ENCODE peak calls at places on chromosomes 5 and 9, in seven cellular contexts. One of them, this sample, is unnamed.

GRCh38 chr5:172508471-172509404 is 54.4 kb upstream of the SH3PXD2B start:
- DNase-seq in iPS-NIHi11: no peak
- DNase-seq in activated T-cell treated with anti-CD3 and anti-CD28 coated beads, Interleukin-2, amount 50 U/mL, for 48 hours: no peak
- DNase-seq in NCI-H1436: no peak
- DNase-seq in fibroblast of mammary gland: no peak
- DNase-seq in choroid plexus epithelial cell: no peak
- DNase-seq in NCI-H1417: no peak
- DNase-seq in this sample: no peak

GRCh38 chr5:138282918-138283742 is 8.7 kb upstream of the GFRA3 start:
- DNase-seq in iPS-NIHi11: peak; percentile 69
- DNase-seq in activated T-cell treated with anti-CD3 and anti-CD28 coated beads, Interleukin-2, amount 50 U/mL, for 48 hours: peak; percentile 26
- DNase-seq in NCI-H1436: no peak
- DNase-seq in fibroblast of mammary gland: peak; percentile 60
- DNase-seq in choroid plexus epithelial cell: peak; percentile 87
- DNase-seq in NCI-H1417: no peak
- DNase-seq in this sample: peak; percentile 44

GRCh38 chr5:42951169-42951846 is 88.8 kb downstream of the ANXA2R start:
- DNase-seq in iPS-NIHi11: no peak
- DNase-seq in activated T-cell treated with anti-CD3 and anti-CD28 coated beads, Interleukin-2, amount 50 U/mL, for 48 hours: peak; percentile 84
- DNase-seq in NCI-H1436: no peak
- DNase-seq in fibroblast of mammary gland: peak; percentile 44
- DNase-seq in choroid plexus epithelial cell: peak; percentile 47
- DNase-seq in NCI-H1417: peak; percentile 92
- DNase-seq in this sample: peak; percentile 62

GRCh38 chr5:74054139-74054538 is 428.1 kb downstream of the ARHGEF28 start:
- DNase-seq in iPS-NIHi11: no peak
- DNase-seq in activated T-cell treated with anti-CD3 and anti-CD28 coated beads, Interleukin-2, amount 50 U/mL, for 48 hours: no peak
- DNase-seq in NCI-H1436: peak; percentile 15
- DNase-seq in fibroblast of mammary gland: no peak
- DNase-seq in choroid plexus epithelial cell: no peak
- DNase-seq in NCI-H1417: no peak
- DNase-seq in this sample: peak; percentile 85

GRCh38 chr5:111747336-111747735 is 9.7 kb downstream of the NREP start:
- DNase-seq in iPS-NIHi11: no peak
- DNase-seq in activated T-cell treated with anti-CD3 and anti-CD28 coated beads, Interleukin-2, amount 50 U/mL, for 48 hours: no peak
- DNase-seq in NCI-H1436: no peak
- DNase-seq in fibroblast of mammary gland: peak; percentile 76
- DNase-seq in choroid plexus epithelial cell: no peak
- DNase-seq in NCI-H1417: no peak
- DNase-seq in this sample: no peak

GRCh38 chr9:82161876-82162275 is 173.3 kb downstream of the SPATA31D1 start:
- DNase-seq in iPS-NIHi11: no peak
- DNase-seq in activated T-cell treated with anti-CD3 and anti-CD28 coated beads, Interleukin-2, amount 50 U/mL, for 48 hours: no peak
- DNase-seq in NCI-H1436: no peak
- DNase-seq in fibroblast of mammary gland: no peak
- DNase-seq in choroid plexus epithelial cell: no peak
- DNase-seq in NCI-H1417: no peak
- DNase-seq in this sample: no peak

GRCh38 chr5:144273232-144274027 is 102.8 kb downstream of the KCTD16 start:
- DNase-seq in iPS-NIHi11: no peak
- DNase-seq in activated T-cell treated with anti-CD3 and anti-CD28 coated beads, Interleukin-2, amount 50 U/mL, for 48 hours: no peak
- DNase-seq in NCI-H1436: no peak
- DNase-seq in fibroblast of mammary gland: peak; percentile 2
- DNase-seq in choroid plexus epithelial cell: no peak
- DNase-seq in NCI-H1417: no peak
- DNase-seq in this sample: no peak

GRCh38 chr5:83844320-83845068 is 123.8 kb upstream of the HAPLN1 start:
- DNase-seq in iPS-NIHi11: peak; percentile 13
- DNase-seq in activated T-cell treated with anti-CD3 and anti-CD28 coated beads, Interleukin-2, amount 50 U/mL, for 48 hours: peak; percentile 16
- DNase-seq in NCI-H1436: no peak
- DNase-seq in fibroblast of mammary gland: peak; percentile 65
- DNase-seq in choroid plexus epithelial cell: peak; percentile 98
- DNase-seq in NCI-H1417: no peak
- DNase-seq in this sample: no peak

GRCh38 chr5:59588922-59589321 is 304.6 kb downstream of the PDE4D start:
- DNase-seq in iPS-NIHi11: no peak
- DNase-seq in activated T-cell treated with anti-CD3 and anti-CD28 coated beads, Interleukin-2, amount 50 U/mL, for 48 hours: no peak
- DNase-seq in NCI-H1436: no peak
- DNase-seq in fibroblast of mammary gland: peak; percentile 57
- DNase-seq in choroid plexus epithelial cell: peak; percentile 72
- DNase-seq in NCI-H1417: no peak
- DNase-seq in this sample: no peak

GRCh38 chr5:37777472-37778135 is 62.2 kb downstream of the GDNF start:
- DNase-seq in iPS-NIHi11: no peak
- DNase-seq in activated T-cell treated with anti-CD3 and anti-CD28 coated beads, Interleukin-2, amount 50 U/mL, for 48 hours: no peak
- DNase-seq in NCI-H1436: no peak
- DNase-seq in fibroblast of mammary gland: no peak
- DNase-seq in choroid plexus epithelial cell: no peak
- DNase-seq in NCI-H1417: no peak
- DNase-seq in this sample: no peak

GRCh38 chr9:126375386-126375785 is 48.8 kb downstream of the MVB12B start:
- DNase-seq in iPS-NIHi11: no peak
- DNase-seq in activated T-cell treated with anti-CD3 and anti-CD28 coated beads, Interleukin-2, amount 50 U/mL, for 48 hours: no peak
- DNase-seq in NCI-H1436: no peak
- DNase-seq in fibroblast of mammary gland: peak; percentile 32
- DNase-seq in choroid plexus epithelial cell: peak; percentile 45
- DNase-seq in NCI-H1417: no peak
- DNase-seq in this sample: no peak

GRCh38 chr5:114346171-114346570 is 15.7 kb upstream of the KCNN2 start:
- DNase-seq in iPS-NIHi11: no peak
- DNase-seq in activated T-cell treated with anti-CD3 and anti-CD28 coated beads, Interleukin-2, amount 50 U/mL, for 48 hours: no peak
- DNase-seq in NCI-H1436: no peak
- DNase-seq in fibroblast of mammary gland: no peak
- DNase-seq in choroid plexus epithelial cell: no peak
- DNase-seq in NCI-H1417: no peak
- DNase-seq in this sample: no peak

GRCh38 chr5:123514615-123515355 is 2.8 kb downstream of the CSNK1G3 start:
- DNase-seq in iPS-NIHi11: no peak
- DNase-seq in activated T-cell treated with anti-CD3 and anti-CD28 coated beads, Interleukin-2, amount 50 U/mL, for 48 hours: no peak
- DNase-seq in NCI-H1436: no peak
- DNase-seq in fibroblast of mammary gland: no peak
- DNase-seq in choroid plexus epithelial cell: no peak
- DNase-seq in NCI-H1417: no peak
- DNase-seq in this sample: no peak

GRCh38 chr9:75909776-75910175 is 19.3 kb downstream of the PCSK5 start:
- DNase-seq in iPS-NIHi11: no peak
- DNase-seq in activated T-cell treated with anti-CD3 and anti-CD28 coated beads, Interleukin-2, amount 50 U/mL, for 48 hours: no peak
- DNase-seq in NCI-H1436: no peak
- DNase-seq in fibroblast of mammary gland: peak; percentile 31
- DNase-seq in choroid plexus epithelial cell: no peak
- DNase-seq in NCI-H1417: no peak
- DNase-seq in this sample: no peak

GRCh38 chr5:58714046-58714445 is 131.2 kb downstream of the RAB3C start:
- DNase-seq in iPS-NIHi11: no peak
- DNase-seq in activated T-cell treated with anti-CD3 and anti-CD28 coated beads, Interleukin-2, amount 50 U/mL, for 48 hours: no peak
- DNase-seq in NCI-H1436: no peak
- DNase-seq in fibroblast of mammary gland: no peak
- DNase-seq in choroid plexus epithelial cell: no peak
- DNase-seq in NCI-H1417: no peak
- DNase-seq in this sample: no peak

GRCh38 chr5:59428391-59428790 is 465.1 kb downstream of the PDE4D start:
- DNase-seq in iPS-NIHi11: no peak
- DNase-seq in activated T-cell treated with anti-CD3 and anti-CD28 coated beads, Interleukin-2, amount 50 U/mL, for 48 hours: no peak
- DNase-seq in NCI-H1436: no peak
- DNase-seq in fibroblast of mammary gland: no peak
- DNase-seq in choroid plexus epithelial cell: peak; percentile 19
- DNase-seq in NCI-H1417: no peak
- DNase-seq in this sample: no peak

GRCh38 chr5:73985145-73985544 is 359.1 kb downstream of the ARHGEF28 start:
- DNase-seq in iPS-NIHi11: no peak
- DNase-seq in activated T-cell treated with anti-CD3 and anti-CD28 coated beads, Interleukin-2, amount 50 U/mL, for 48 hours: no peak
- DNase-seq in NCI-H1436: no peak
- DNase-seq in fibroblast of mammary gland: peak; percentile 41
- DNase-seq in choroid plexus epithelial cell: peak; percentile 71
- DNase-seq in NCI-H1417: peak; percentile 15
- DNase-seq in this sample: peak; percentile 4

GRCh38 chr5:117954341-117954740 is 1034.0 kb downstream of the DTWD2 start:
- DNase-seq in iPS-NIHi11: no peak
- DNase-seq in activated T-cell treated with anti-CD3 and anti-CD28 coated beads, Interleukin-2, amount 50 U/mL, for 48 hours: no peak
- DNase-seq in NCI-H1436: no peak
- DNase-seq in fibroblast of mammary gland: no peak
- DNase-seq in choroid plexus epithelial cell: no peak
- DNase-seq in NCI-H1417: no peak
- DNase-seq in this sample: no peak

GRCh38 chr9:131258186-131258585 is 18.1 kb downstream of the FAM78A start:
- DNase-seq in iPS-NIHi11: no peak
- DNase-seq in activated T-cell treated with anti-CD3 and anti-CD28 coated beads, Interleukin-2, amount 50 U/mL, for 48 hours: no peak
- DNase-seq in NCI-H1436: no peak
- DNase-seq in fibroblast of mammary gland: no peak
- DNase-seq in choroid plexus epithelial cell: no peak
- DNase-seq in NCI-H1417: no peak
- DNase-seq in this sample: no peak

GRCh38 chr9:28206280-28206679 is 633.0 kb upstream of the C9orf72 start:
- DNase-seq in iPS-NIHi11: no peak
- DNase-seq in activated T-cell treated with anti-CD3 and anti-CD28 coated beads, Interleukin-2, amount 50 U/mL, for 48 hours: no peak
- DNase-seq in NCI-H1436: no peak
- DNase-seq in fibroblast of mammary gland: no peak
- DNase-seq in choroid plexus epithelial cell: no peak
- DNase-seq in NCI-H1417: no peak
- DNase-seq in this sample: no peak

GRCh38 chr9:88706193-88707112 is 171.5 kb downstream of the NXNL2 start:
- DNase-seq in iPS-NIHi11: peak; percentile 45
- DNase-seq in activated T-cell treated with anti-CD3 and anti-CD28 coated beads, Interleukin-2, amount 50 U/mL, for 48 hours: no peak
- DNase-seq in NCI-H1436: no peak
- DNase-seq in fibroblast of mammary gland: no peak
- DNase-seq in choroid plexus epithelial cell: no peak
- DNase-seq in NCI-H1417: no peak
- DNase-seq in this sample: no peak

GRCh38 chr5:42620579-42621216 is 135.9 kb upstream of the CCDC152 start:
- DNase-seq in iPS-NIHi11: no peak
- DNase-seq in activated T-cell treated with anti-CD3 and anti-CD28 coated beads, Interleukin-2, amount 50 U/mL, for 48 hours: no peak
- DNase-seq in NCI-H1436: no peak
- DNase-seq in fibroblast of mammary gland: peak; percentile 32
- DNase-seq in choroid plexus epithelial cell: no peak
- DNase-seq in NCI-H1417: no peak
- DNase-seq in this sample: no peak

GRCh38 chr9:121954477-121955175 is 138.5 kb downstream of the TTLL11 start:
- DNase-seq in iPS-NIHi11: no peak
- DNase-seq in activated T-cell treated with anti-CD3 and anti-CD28 coated beads, Interleukin-2, amount 50 U/mL, for 48 hours: no peak
- DNase-seq in NCI-H1436: no peak
- DNase-seq in fibroblast of mammary gland: peak; percentile 87
- DNase-seq in choroid plexus epithelial cell: peak; percentile 94
- DNase-seq in NCI-H1417: no peak
- DNase-seq in this sample: no peak

GRCh38 chr5:16857635-16858034 is 78.5 kb downstream of the MYO10 start:
- DNase-seq in iPS-NIHi11: no peak
- DNase-seq in activated T-cell treated with anti-CD3 and anti-CD28 coated beads, Interleukin-2, amount 50 U/mL, for 48 hours: no peak
- DNase-seq in NCI-H1436: no peak
- DNase-seq in fibroblast of mammary gland: no peak
- DNase-seq in choroid plexus epithelial cell: no peak
- DNase-seq in NCI-H1417: peak; percentile 57
- DNase-seq in this sample: no peak

GRCh38 chr5:18745988-18746615 is 1111.8 kb downstream of the TAF11L14 start:
- DNase-seq in iPS-NIHi11: no peak
- DNase-seq in activated T-cell treated with anti-CD3 and anti-CD28 coated beads, Interleukin-2, amount 50 U/mL, for 48 hours: peak; percentile 59
- DNase-seq in NCI-H1436: peak; percentile 8
- DNase-seq in fibroblast of mammary gland: peak; percentile 27
- DNase-seq in choroid plexus epithelial cell: peak; percentile 4
- DNase-seq in NCI-H1417: peak; percentile 66
- DNase-seq in this sample: peak; percentile 52